ENCODE peak calls at places on chromosomes 12 and 14, in four cellular contexts. F is fibroblast of the conjunctiva; L is activated CD4-positive, alpha-beta T cell treated with anti-CD3 and anti-CD28 coated beads, Interleukin-2, amount 50 U/mL, for 24 hours; P is fibroblast of lung. K is an unnamed sample.

GRCh38 chr12:52125499-52125900 is 46.0 kb downstream of the SMIM41 start:
- DNase-seq in F (no peak), L (no peak), P (no peak), K (no peak)

GRCh38 chr12:59637657-59638150 is 41.9 kb downstream of the SLC16A7 start:
- DNase-seq in F (no peak), L (no peak), P (no peak), K (no peak)

GRCh38 chr14:23895480-23895879 is 58.1 kb upstream of the DHRS4 start:
- DNase-seq in F (no peak), L (no peak), P (no peak), K (no peak)

GRCh38 chr14:22296722-22297121 is 292.3 kb downstream of the DAD1 start:
- DNase-seq in F (no peak), L (no peak), P (peak), K (no peak)

GRCh38 chr14:50897658-50898175 is 25.9 kb downstream of the ABHD12B start:
- DNase-seq in F (no peak), L (no peak), P (no peak), K (no peak)

GRCh38 chr14:45284802-45285201 is 31.8 kb upstream of the MIS18BP1 start:
- DNase-seq in F (no peak), L (no peak), P (no peak), K (no peak)

GRCh38 chr12:32053881-32054624 is 52.6 kb upstream of the BICD1 start:
- DNase-seq in F (no peak), L (no peak), P (no peak), K (no peak)

GRCh38 chr14:49962616-49963015 is 69.7 kb downstream of the ARF6 start:
- DNase-seq in F (no peak), L (peak), P (peak), K (peak)

GRCh38 chr12:106108187-106108816 is 30.5 kb downstream of the NUAK1 start:
- DNase-seq in F (no peak), L (no peak), P (peak), K (no peak)

GRCh38 chr14:61690039-61690438 is 5.3 kb upstream of the HIF1A start:
- DNase-seq in F (no peak), L (no peak), P (no peak), K (no peak)

GRCh38 chr12:6761849-6762248 is 4.3 kb upstream of the PTMS start:
- DNase-seq in F (no peak), L (no peak), P (no peak), K (no peak)

GRCh38 chr12:52650520-52651081 is 1.4 kb downstream of the KRT2 start:
- DNase-seq in F (no peak), L (no peak), P (no peak), K (no peak)

GRCh38 chr12:113195598-113195997 is 10.1 kb downstream of the RITA1 start:
- DNase-seq in F (no peak), L (no peak), P (no peak), K (no peak)

GRCh38 chr12:72677187-72677586 is 405.0 kb downstream of the TRHDE start:
- DNase-seq in F (no peak), L (no peak), P (no peak), K (no peak)

GRCh38 chr14:57831981-57832380 is 33.9 kb downstream of the SLC35F4 start:
- DNase-seq in F (no peak), L (no peak), P (no peak), K (no peak)

GRCh38 chr12:33771889-33772288 is 250.4 kb upstream of the ALG10 start:
- DNase-seq in F (no peak), L (no peak), P (no peak), K (no peak)

GRCh38 chr12:12510141-12510540 is 52.5 kb downstream of the DUSP16 start:
- DNase-seq in F (no peak), L (no peak), P (peak), K (no peak)

GRCh38 chr12:125185740-125186470 is 120.7 kb downstream of the AACS start:
- DNase-seq in F (peak), L (peak), P (peak), K (no peak)

GRCh38 chr12:53198470-53199110 is 8.5 kb downstream of the ITGB7 start:
- DNase-seq in F (no peak), L (no peak), P (no peak), K (peak)

GRCh38 chr12:110928700-110929099 is 8.3 kb upstream of the MYL2 start:
- DNase-seq in F (no peak), L (no peak), P (no peak), K (no peak)

GRCh38 chr12:24850486-24850885 is 98.4 kb downstream of the BCAT1 start:
- DNase-seq in F (no peak), L (no peak), P (no peak), K (no peak)

GRCh38 chr14:96940009-96940408 is 142.8 kb downstream of the VRK1 start:
- DNase-seq in F (no peak), L (no peak), P (no peak), K (no peak)

GRCh38 chr14:49982082-49982481 is 89.2 kb downstream of the ARF6 start:
- DNase-seq in F (no peak), L (no peak), P (peak), K (no peak)